ENCODE peak calls at places on chromosomes 4 and X, in eight cellular contexts. E, T, G, U, Y, S, Z and N are unnamed samples.

GRCh38 chrX:103565752-103566151 is 19.6 kb upstream of the TCEAL4 start:
- DNase-seq in E (no peak), G (no peak), U (no peak), T (no peak), S (no peak), Z (no peak), Y (no peak), N (no peak)

GRCh38 chrX:15956684-15957083 is 102.1 kb upstream of the AP1S2 start:
- DNase-seq in Z (no peak), E (no peak), G (no peak), U (no peak), S (no peak), Y (no peak), T (no peak), N (no peak)

GRCh38 chr4:41121906-41122305 is 92.4 kb downstream of the APBB2 start:
- DNase-seq in T (no peak), Z (no peak), E (no peak), U (no peak), S (no peak), G (no peak), Y (no peak), N (no peak)

GRCh38 chr4:152309418-152309817 is 226.5 kb downstream of the FBXW7 start:
- DNase-seq in E (no peak), G (no peak), Y (no peak), T (no peak), U (no peak), S (no peak), Z (no peak), N (no peak)

GRCh38 chrX:94751611-94752010 is 1077.6 kb downstream of the FAM133A start:
- DNase-seq in T (no peak), U (no peak), Y (no peak), Z (no peak), G (no peak), E (no peak), S (no peak), N (no peak)

GRCh38 chrX:108000751-108001150 is 18.6 kb upstream of the TEX13B start:
- DNase-seq in Z (no peak), Y (no peak), U (no peak), G (no peak), S (no peak), T (no peak), E (no peak), N (no peak)

GRCh38 chr4:173801361-173801760 is 271.3 kb upstream of the HAND2 start:
- DNase-seq in Y (no peak), E (no peak), T (no peak), G (no peak), Z (no peak), U (no peak), S (no peak), N (no peak)

GRCh38 chr4:3790006-3790561 is 23.9 kb downstream of the ADRA2C start:
- DNase-seq in Z (no peak), G (no peak), T (no peak), S (no peak), Y (no peak), E (no peak), U (no peak), N (no peak)

GRCh38 chr4:84691800-84692199 is 108.9 kb downstream of the CDS1 start:
- DNase-seq in Z (no peak), U (no peak), G (no peak), Y (no peak), E (no peak), T (no peak), S (no peak), N (no peak)

GRCh38 chrX:68261060-68261672 is 172.1 kb downstream of the OPHN1 start:
- DNase-seq in Y (no peak), U (no peak), T (no peak), E (no peak), S (no peak), Z (no peak), G (no peak), N (no peak)

GRCh38 chr4:127809173-127809800 is 27.2 kb downstream of the HSPA4L start:
- DNase-seq in G (no peak), T (no peak), E (no peak), U (no peak), Y (peak; percentile 8), Z (no peak), S (no peak), N (no peak)

GRCh38 chrX:130173190-130173895 is 1.6 kb downstream of the RAB33A start:
- DNase-seq in E (no peak), Y (peak; percentile 71), U (no peak), Z (peak; percentile 24), S (no peak), T (peak; percentile 15), G (peak; percentile 67), N (no peak)

GRCh38 chrX:74788545-74789086 is 136.6 kb downstream of the NEXMIF start:
- DNase-seq in Z (no peak), S (no peak), Y (no peak), T (no peak), G (no peak), U (no peak), E (no peak), N (no peak)

GRCh38 chrX:30309139-30309571 is at the start of gene NR0B1:
- DNase-seq in S (no peak), E (peak; percentile 46), G (no peak), U (no peak), Z (no peak), Y (peak; percentile 79), T (no peak), N (no peak)

GRCh38 chr4:177444911-177445736 is 2.9 kb upstream of the AGA start:
- DNase-seq in E (no peak), G (no peak), Z (no peak), S (no peak), Y (no peak), T (no peak), U (no peak), N (no peak)

GRCh38 chr4:128854433-128854832 is 44.9 kb downstream of the JADE1 start:
- DNase-seq in G (peak; percentile 59), Z (no peak), Y (no peak), E (no peak), S (no peak), U (peak; percentile 53), T (peak; percentile 49), N (no peak)

GRCh38 chr4:153126137-153126536 is 78.1 kb upstream of the TRIM2 start:
- DNase-seq in E (no peak), U (no peak), G (no peak), Y (no peak), T (no peak), Z (no peak), S (no peak), N (no peak)

GRCh38 chr4:25308761-25309160 is 3.8 kb upstream of the ZCCHC4 start:
- DNase-seq in E (no peak), Z (no peak), Y (no peak), G (no peak), S (no peak), T (no peak), U (no peak), N (no peak)

GRCh38 chr4:139553751-139554670 is 2.0 kb downstream of the SETD7 start:
- DNase-seq in G (no peak), E (no peak), Z (no peak), U (no peak), T (no peak), Y (no peak), S (no peak), N (no peak)
- H3K4me1 ChIP-seq in G (peaks cover 17% of the 10 kb centered on the region), E (peaks cover 60% of the 10 kb centered on the region), Z (peaks cover 67% of the 10 kb centered on the region), U (peaks cover 9% of the 10 kb centered on the region), T (peaks cover 34% of the 10 kb centered on the region), Y (peaks cover 57% of the 10 kb centered on the region), S (peaks cover 11% of the 10 kb centered on the region), N (peaks cover 18% of the 10 kb centered on the region)

GRCh38 chr4:113641025-113641431 is 120.5 kb downstream of the CAMK2D start:
- DNase-seq in T (no peak), G (peak; percentile 30), Z (no peak), S (no peak), Y (no peak), E (no peak), U (no peak), N (no peak)
- H3K27ac ChIP-seq in T (no peak overlapping the region), G (no peak overlapping the region), Z (no peak overlapping the region), S (no peak overlapping the region), Y (no peak overlapping the region), E (peak overlapping the region; percentile 78), U (no peak overlapping the region), N (no peak overlapping the region)

GRCh38 chr4:158211288-158211687 is 1.0 kb downstream of the TMEM144 start:
- DNase-seq in U (no peak), T (no peak), S (no peak), E (no peak), G (no peak), Y (no peak), Z (no peak), N (no peak)
- H3K4me3 ChIP-seq in U (no peak overlapping the region), T (no peak overlapping the region), S (peak overlapping the region; percentile 53), E (peak overlapping the region; percentile 54), G (peak overlapping the region; percentile 61), Y (no peak overlapping the region), Z (peak overlapping the region; percentile 46), N (no peak overlapping the region)

DNA sequence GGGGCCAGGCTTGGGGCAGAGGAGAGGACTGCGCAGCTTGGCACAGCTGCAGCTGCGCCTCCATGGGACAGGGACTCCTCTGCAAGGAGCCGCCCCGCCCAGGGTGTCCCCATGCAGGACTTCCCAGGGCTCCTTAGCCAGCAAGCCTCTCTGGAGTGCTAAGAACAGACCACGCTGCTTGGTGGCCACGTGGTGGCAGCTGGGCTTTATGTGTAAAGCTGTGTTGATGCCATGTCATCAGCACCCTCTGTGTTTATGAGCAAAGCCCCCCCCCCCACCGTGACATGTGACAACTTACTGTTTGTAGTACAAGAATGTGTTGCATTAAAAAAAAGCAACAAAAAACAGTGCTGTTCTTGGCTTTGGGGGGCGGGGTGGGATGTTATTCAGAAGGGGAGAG is 40.2 kb downstream of the ATP2B3 start:
- DNase-seq in Z (no peak), Y (no peak), S (no peak), U (no peak), E (no peak), G (no peak), T (no peak), N (no peak)
- H3K4me1 ChIP-seq in Z (no peaks in the 10 kb centered on the region), Y (no peaks in the 10 kb centered on the region), S (no peaks in the 10 kb centered on the region), U (peaks cover 4% of the 10 kb centered on the region), E (no peaks in the 10 kb centered on the region), G (no peaks in the 10 kb centered on the region), T (no peaks in the 10 kb centered on the region), N (no peaks in the 10 kb centered on the region)

GRCh38 chr4:176387571-176387970 is 67.8 kb downstream of the SPCS3 start:
- DNase-seq in U (no peak), T (no peak), G (no peak), S (no peak), Z (no peak), Y (no peak), E (no peak), N (no peak)
- H3K27ac ChIP-seq in U (no peak overlapping the region), T (no peak overlapping the region), G (no peak overlapping the region), S (no peak overlapping the region), Z (no peak overlapping the region), Y (no peak overlapping the region), E (no peak overlapping the region), N (no peak overlapping the region)